ENCODE peak calls at places on chromosomes 2 and 18, in nine cellular contexts. L, N, B, V, S, O, G, U and C are unnamed samples.
A peak's percentile ranks its signal among the peaks of the same experiment; 100 is the strongest.

GRCh38 chr2:23658466-23658942 is 268.4 kb downstream of the ATAD2B start:
- DNase-seq in L (peak; percentile 54), N (no peak), B (peak; percentile 81), V (peak; percentile 52), S (no peak), O (no peak), G (no peak), U (peak; percentile 73), C (peak; percentile 43)

GRCh38 chr2:224263571-224264043 is 138.3 kb downstream of the FAM124B start:
- DNase-seq in L (peak; percentile 33), N (no peak), B (no peak), V (no peak), S (no peak), O (no peak), G (no peak), U (no peak), C (no peak)

GRCh38 chr2:199999166-199999565 is 43.8 kb downstream of the MAIP1 start:
- DNase-seq in L (no peak), N (no peak), B (no peak), V (no peak), S (no peak), O (peak; percentile 45), G (no peak), U (no peak), C (no peak)

GRCh38 chr2:55357907-55358306 is 61.7 kb downstream of the CCDC88A start:
- DNase-seq in L (peak; percentile 38), N (no peak), B (no peak), V (no peak), S (no peak), O (peak; percentile 4), G (no peak), U (no peak), C (no peak)

GRCh38 chr18:43876286-43877082 is 599.2 kb upstream of the SYT4 start:
- DNase-seq in L (peak; percentile 62), N (no peak), B (peak; percentile 29), V (no peak), S (no peak), O (no peak), G (no peak), U (no peak), C (no peak)

GRCh38 chr2:74440378-74441110 is 1.2 kb downstream of the RTKN start:
- DNase-seq in L (peak; percentile 68), N (peak; percentile 92), B (peak; percentile 97), V (peak; percentile 89), S (peak; percentile 90), O (peak; percentile 81), G (peak; percentile 83), U (peak; percentile 88), C (peak; percentile 91)

GRCh38 chr18:70490008-70490933 is 201.4 kb downstream of the SOCS6 start:
- DNase-seq in L (peak; percentile 85), N (no peak), B (peak; percentile 73), V (no peak), S (peak; percentile 35), O (peak; percentile 30), G (peak; percentile 41), U (no peak), C (no peak)

GRCh38 chr2:236093134-236093533 is 75.1 kb downstream of the GBX2 start:
- DNase-seq in L (no peak), N (no peak), B (no peak), V (no peak), S (no peak), O (no peak), G (no peak), U (no peak), C (no peak)

GRCh38 chr2:86634352-86634751 is 10.7 kb upstream of the RNF103 start:
- DNase-seq in L (no peak), N (no peak), B (no peak), V (no peak), S (no peak), O (no peak), G (no peak), U (no peak), C (no peak)

GRCh38 chr2:37080674-37081073 is 3.5 kb downstream of the HEATR5B start:
- DNase-seq in L (no peak), N (no peak), B (no peak), V (no peak), S (no peak), O (no peak), G (peak; percentile 31), U (no peak), C (no peak)

GRCh38 chr18:9734189-9734588 is 26.1 kb downstream of the RAB31 start:
- DNase-seq in L (no peak), N (no peak), B (peak; percentile 64), V (no peak), S (no peak), O (no peak), G (no peak), U (peak; percentile 51), C (no peak)

GRCh38 chr2:237711458-237712150 is 84.2 kb downstream of the LRRFIP1 start:
- DNase-seq in L (no peak), N (no peak), B (no peak), V (no peak), S (no peak), O (no peak), G (no peak), U (peak; percentile 49), C (no peak)

GRCh38 chr2:204479557-204479956 is 65.7 kb upstream of the PARD3B start:
- DNase-seq in L (peak; percentile 22), N (no peak), B (no peak), V (no peak), S (no peak), O (no peak), G (no peak), U (no peak), C (no peak)

GRCh38 chr2:64630752-64631151 is 23.0 kb downstream of the SERTAD2 start:
- DNase-seq in L (no peak), N (no peak), B (no peak), V (no peak), S (no peak), O (no peak), G (no peak), U (peak; percentile 47), C (no peak)

GRCh38 chr2:45902952-45903351 is 251.5 kb downstream of the PRKCE start:
- DNase-seq in L (peak; percentile 54), N (no peak), B (no peak), V (no peak), S (no peak), O (no peak), G (no peak), U (no peak), C (no peak)

GRCh38 chr2:233563663-233564430 is 2.7 kb downstream of the USP40 start:
- DNase-seq in L (peak; percentile 17), N (no peak), B (no peak), V (no peak), S (no peak), O (no peak), G (no peak), U (no peak), C (no peak)

GRCh38 chr2:119826370-119826961 is 66.7 kb downstream of the PTPN4 start:
- DNase-seq in L (peak; percentile 44), N (no peak), B (peak; percentile 26), V (no peak), S (no peak), O (no peak), G (peak; percentile 37), U (no peak), C (no peak)

GRCh38 chr2:105454801-105455485 is 56.1 kb upstream of the FHL2 start:
- DNase-seq in L (peak; percentile 97), N (no peak), B (peak; percentile 61), V (no peak), S (no peak), O (peak; percentile 89), G (peak; percentile 6), U (peak; percentile 63), C (no peak)
- TF ChIP-seq CTCF in L (peak; percentile 55), N (peak; percentile 20), B (peak; percentile 25), V (no peak), S (no peak), O (peak; percentile 54), G (no peak), U (peak; percentile 22), C (peak; percentile 26)

GRCh38 chr2:216904974-216905373 is 45.1 kb upstream of the TNP1 start:
- DNase-seq in L (peak; percentile 31), N (no peak), B (no peak), V (no peak), S (no peak), O (no peak), G (no peak), U (no peak), C (no peak)

GRCh38 chr2:216909541-216910175 is 49.8 kb upstream of the TNP1 start:
- DNase-seq in L (no peak), N (no peak), B (no peak), V (no peak), S (no peak), O (no peak), G (no peak), U (no peak), C (no peak)

GRCh38 chr2:216903470-216903869 is 43.6 kb upstream of the TNP1 start:
- DNase-seq in L (no peak), N (no peak), B (no peak), V (no peak), S (no peak), O (no peak), G (no peak), U (no peak), C (no peak)

GRCh38 chr2:216904554-216904953 is 44.7 kb upstream of the TNP1 start:
- DNase-seq in L (no peak), N (no peak), B (no peak), V (no peak), S (no peak), O (no peak), G (no peak), U (no peak), C (no peak)

GRCh38 chr2:216905649-216906048 is 45.8 kb upstream of the TNP1 start:
- DNase-seq in L (no peak), N (no peak), B (no peak), V (no peak), S (no peak), O (no peak), G (no peak), U (no peak), C (no peak)
- TF ChIP-seq CTCF in L (no peak), N (no peak), B (no peak), V (no peak), S (no peak), O (no peak), G (no peak), U (no peak), C (no peak)

GRCh38 chr2:158772306-158773078 is 22.6 kb upstream of the DAPL1 start:
- DNase-seq in L (no peak), N (no peak), B (no peak), V (peak; percentile 81), S (no peak), O (no peak), G (no peak), U (no peak), C (no peak)
- TF ChIP-seq CTCF in L (no peak), N (no peak), B (no peak), V (no peak), S (no peak), O (no peak), G (no peak), U (no peak), C (no peak)

DNA sequence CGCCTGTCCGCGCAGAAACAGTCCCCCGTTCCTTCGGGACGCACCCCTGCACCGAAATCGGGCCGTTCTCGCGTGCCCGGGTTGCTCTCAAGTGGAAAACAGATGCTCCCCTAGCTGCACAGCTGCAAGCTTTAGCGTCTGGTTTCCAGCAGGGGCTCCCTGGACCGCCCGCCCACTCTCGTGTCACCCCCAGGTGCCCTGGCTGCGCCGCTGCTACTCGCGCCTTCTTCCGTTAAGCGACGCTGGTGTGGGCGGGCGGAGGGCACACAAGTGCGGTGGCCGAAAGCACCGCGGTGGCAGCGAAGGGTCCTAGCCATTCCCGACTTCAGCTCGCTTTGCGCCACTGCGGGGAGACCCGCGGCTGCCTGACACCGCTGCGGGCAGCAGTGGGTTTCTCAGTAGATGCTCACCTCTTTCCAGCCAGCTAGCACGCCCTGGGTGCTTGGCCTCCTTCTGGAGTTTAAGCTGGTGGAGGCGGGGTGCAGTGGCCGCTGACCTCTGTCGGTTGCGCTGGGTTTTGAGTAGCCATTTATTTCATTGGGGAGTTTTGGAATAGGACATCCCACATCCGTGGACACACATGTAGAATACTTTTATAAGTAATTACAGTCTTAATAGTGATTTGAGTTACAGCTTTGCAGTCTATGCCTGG is 806 bp downstream of the ZNF407 start:
- DNase-seq in L (peak; percentile 51), N (peak; percentile 60), B (peak; percentile 79), V (peak; percentile 49), S (peak; percentile 47), O (no peak), G (peak; percentile 83), U (peak; percentile 72), C (peak; percentile 59)
- TF ChIP-seq CTCF in L (no peak), N (no peak), B (peak; percentile 16), V (peak; percentile 2), S (no peak), O (no peak), G (peak; percentile 38), U (no peak), C (peak; percentile 25)